ENCODE peak calls at places on chromosome 7, in seven cellular contexts. P is HCT116, Q is H1, J is HepG2, V is K562, B is SK-N-SH, I is GM12878. C is an unnamed sample.

GRCh38 chr7:98557538-98558031 is 59.5 kb upstream of the NPTX2 start:
- DNase-seq in J (no peak), I (no peak), V (no peak), Q (no peak), P (no peak), B (peak; percentile 69), C (no peak)

GRCh38 chr7:116653204-116653603 is 18.8 kb upstream of the MET start:
- DNase-seq in B (no peak), J (no peak), V (no peak), Q (no peak), I (no peak), P (peak; percentile 49), C (no peak)

GRCh38 chr7:34558026-34558425 is 100.0 kb upstream of the NPSR1 start:
- DNase-seq in I (no peak), B (no peak), Q (no peak), V (no peak), P (no peak), J (no peak), C (no peak)

GRCh38 chr7:46168671-46169383 is 247.8 kb upstream of the IGFBP3 start:
- DNase-seq in I (no peak), V (no peak), P (no peak), Q (no peak), B (no peak), J (no peak), C (no peak)

GRCh38 chr7:92567460-92567859 is 22.7 kb downstream of the FAM133B start:
- DNase-seq in V (no peak), Q (no peak), I (no peak), B (no peak), P (no peak), J (no peak), C (no peak)

GRCh38 chr7:50534690-50535290 is 30.4 kb downstream of the DDC start:
- DNase-seq in P (peak; percentile 95), J (peak; percentile 37), I (no peak), B (peak; percentile 67), Q (no peak), V (peak; percentile 87), C (no peak)

GRCh38 chr7:10038351-10038750 is 935.3 kb upstream of the PHF14 start:
- DNase-seq in B (no peak), Q (no peak), I (no peak), J (no peak), P (no peak), V (no peak), C (no peak)

GRCh38 chr7:23956769-23957556 is 246.9 kb downstream of the STK31 start:
- DNase-seq in J (peak; percentile 40), V (no peak), B (no peak), Q (no peak), P (no peak), I (no peak), C (peak; percentile 10)

GRCh38 chr7:725223-726005 is 1.1 kb upstream of the DNAAF5 start:
- DNase-seq in B (no peak), J (no peak), I (no peak), P (no peak), Q (no peak), V (no peak), C (no peak)

GRCh38 chr7:13359656-13360055 is 629.8 kb downstream of the ETV1 start:
- DNase-seq in V (no peak), Q (no peak), B (no peak), P (no peak), I (no peak), J (no peak), C (peak; percentile 24)

GRCh38 chr7:79495544-79496272 is 42.2 kb upstream of the MAGI2 start:
- DNase-seq in P (no peak), B (no peak), Q (no peak), V (no peak), I (no peak), J (no peak), C (no peak)

GRCh38 chr7:29896685-29897411 is 90.5 kb downstream of the WIPF3 start:
- DNase-seq in V (no peak), I (no peak), P (no peak), Q (no peak), J (no peak), B (no peak), C (no peak)

GRCh38 chr7:27586825-27587224 is 75.9 kb downstream of the HIBADH start:
- DNase-seq in B (peak; percentile 67), P (no peak), I (peak; percentile 53), Q (no peak), V (no peak), J (no peak), C (no peak)

GRCh38 chr7:70480913-70481579 is 650.9 kb upstream of the GALNT17 start:
- DNase-seq in I (no peak), B (no peak), P (no peak), J (no peak), V (no peak), Q (no peak), C (peak; percentile 89)

GRCh38 chr7:56045796-56046195 is 5.4 kb downstream of the PSPH start:
- DNase-seq in B (no peak), V (no peak), P (no peak), Q (no peak), J (no peak), I (no peak), C (no peak)

GRCh38 chr7:135855836-135856235 is 107.2 kb upstream of the FAM180A start:
- DNase-seq in B (no peak), V (no peak), P (no peak), Q (no peak), J (no peak), I (no peak), C (no peak)

GRCh38 chr7:151648429-151648828 is 128.7 kb upstream of the RHEB start:
- DNase-seq in I (no peak), B (no peak), J (no peak), Q (no peak), V (no peak), P (no peak), C (no peak)

GRCh38 chr7:72213081-72213480 is 199.1 kb downstream of the CALN1 start:
- DNase-seq in P (no peak), Q (no peak), J (no peak), V (no peak), B (no peak), I (no peak), C (no peak)

GRCh38 chr7:44573464-44574285 is at the start of gene DDX56:
- DNase-seq in V (peak; percentile 96), B (peak; percentile 99), Q (peak; percentile 75), J (peak; percentile 96), I (peak; percentile 84), P (peak; percentile 86), C (peak; percentile 96)

GRCh38 chr7:26090927-26091519 is 61.0 kb upstream of the NFE2L3 start:
- DNase-seq in J (peak; percentile 54), B (peak; percentile 80), P (peak; percentile 59), Q (no peak), I (peak; percentile 30), V (peak; percentile 28), C (peak; percentile 53)

GRCh38 chr7:26603631-26604030 is 260.8 kb downstream of the SKAP2 start:
- DNase-seq in J (no peak), P (peak; percentile 81), B (no peak), I (no peak), Q (no peak), V (no peak), C (peak; percentile 73)

GRCh38 chr7:3569643-3570042 is 268.6 kb downstream of the SDK1 start:
- DNase-seq in J (no peak), V (no peak), Q (no peak), P (no peak), I (no peak), B (no peak), C (no peak)

GRCh38 chr7:50803359-50804337 is 21.0 kb upstream of the GRB10 start:
- DNase-seq in P (no peak), B (no peak), J (no peak), I (no peak), V (no peak), Q (no peak), C (no peak)

DNA sequence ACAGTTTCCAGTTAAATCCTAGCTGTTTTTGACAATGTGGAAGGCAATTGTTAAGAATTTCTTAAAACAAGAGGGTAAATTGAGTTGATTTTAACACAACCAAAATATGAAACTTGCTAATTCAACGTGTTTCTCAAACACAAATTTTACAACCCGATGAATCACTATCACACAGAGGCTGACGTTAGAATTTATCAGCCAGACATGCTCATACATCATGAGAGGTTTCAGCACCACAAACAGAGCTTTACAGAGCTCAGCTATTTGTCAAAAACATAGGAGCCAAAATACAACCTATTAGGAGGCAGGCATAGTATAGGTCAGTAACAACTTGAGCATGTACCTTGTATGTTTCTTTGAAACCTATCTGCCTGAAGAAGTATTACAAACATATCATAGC is 36.1 kb downstream of the LRRN3 start:
- DNase-seq in J (no peak), P (no peak), I (no peak), B (no peak), V (no peak), Q (no peak), C (no peak)
- TF ChIP-seq JUND in J (no peak), P (no peak), I (no peak), B (no peak), V (no peak), Q (no peak), C (no peak)

GRCh38 chr7:107579546-107579880 is 533 bp upstream of the BCAP29 start:
- DNase-seq in P (no peak), J (peak; percentile 34), V (no peak), Q (no peak), B (no peak), I (no peak), C (no peak)
- TF ChIP-seq JUND in P (no peak), J (no peak), V (no peak), Q (no peak), B (no peak), I (no peak), C (no peak)

GRCh38 chr7:5217851-5218331 is 27.9 kb downstream of the WIPI2 start:
- DNase-seq in B (no peak), J (no peak), V (no peak), Q (no peak), P (no peak), I (no peak), C (no peak)
- TF ChIP-seq JUND in B (no peak), J (no peak), V (no peak), Q (no peak), P (no peak), I (no peak), C (no peak)

GRCh38 chr7:133036290-133036689 is 45.6 kb downstream of the CHCHD3 start:
- DNase-seq in P (no peak), Q (no peak), B (no peak), I (no peak), V (no peak), J (no peak), C (no peak)

GRCh38 chr7:133040178-133040577 is 41.7 kb downstream of the CHCHD3 start:
- DNase-seq in V (no peak), Q (no peak), B (no peak), P (no peak), I (no peak), J (no peak), C (no peak)

GRCh38 chr7:133044722-133045473 is 37.0 kb downstream of the CHCHD3 start:
- DNase-seq in B (peak; percentile 25), I (no peak), J (no peak), P (no peak), Q (peak; percentile 56), V (no peak), C (no peak)

GRCh38 chr7:133039614-133040013 is 42.3 kb downstream of the CHCHD3 start:
- DNase-seq in V (no peak), J (no peak), B (no peak), Q (no peak), I (no peak), P (no peak), C (no peak)

GRCh38 chr7:133040617-133041016 is 41.3 kb downstream of the CHCHD3 start:
- DNase-seq in Q (no peak), J (no peak), P (no peak), I (no peak), B (no peak), V (no peak), C (no peak)
- TF ChIP-seq JUND in Q (no peak), J (no peak), P (no peak), I (no peak), B (no peak), V (no peak), C (no peak)

GRCh38 chr7:16062269-16062668 is 359.1 kb downstream of the CRPPA start:
- DNase-seq in J (no peak), I (no peak), B (no peak), Q (no peak), P (no peak), V (no peak), C (no peak)
- TF ChIP-seq JUND in J (no peak), I (no peak), B (no peak), Q (no peak), P (no peak), V (no peak), C (no peak)

C was measured in T47D.